ENCODE peak calls at places on chromosome 20, in five cellular contexts. One of them, this sample, is unnamed.

GRCh38 chr20:18009116-18009515 is 40.3 kb downstream of the MGME1 start:
- DNase-seq in MM.1S: no peak
- DNase-seq in mammary epithelial cell: no peak
- DNase-seq in foreskin fibroblast: no peak
- DNase-seq in psoas muscle: no peak
- DNase-seq in this sample: no peak

GRCh38 chr20:48285656-48286055 is 500.4 kb upstream of the SULF2 start:
- DNase-seq in foreskin fibroblast: no peak
- DNase-seq in MM.1S: no peak
- DNase-seq in psoas muscle: no peak
- DNase-seq in mammary epithelial cell: no peak
- DNase-seq in this sample: no peak

GRCh38 chr20:20017852-20018245 is 687 bp downstream of the NAA20 start:
- DNase-seq in mammary epithelial cell: peak; percentile 36
- DNase-seq in psoas muscle: no peak
- DNase-seq in MM.1S: peak; percentile 14
- DNase-seq in foreskin fibroblast: no peak
- DNase-seq in this sample: peak; percentile 53

GRCh38 chr20:35008411-35009342 is 53.0 kb downstream of the MYH7B start:
- DNase-seq in mammary epithelial cell: no peak
- DNase-seq in MM.1S: no peak
- DNase-seq in psoas muscle: peak; percentile 83
- DNase-seq in foreskin fibroblast: peak; percentile 42
- DNase-seq in this sample: no peak

GRCh38 chr20:59933849-59934585 is 580 bp upstream of the SYCP2 start:
- DNase-seq in MM.1S: peak; percentile 43
- DNase-seq in foreskin fibroblast: peak; percentile 63
- DNase-seq in psoas muscle: peak; percentile 84
- DNase-seq in mammary epithelial cell: peak; percentile 68
- DNase-seq in this sample: peak; percentile 70

GRCh38 chr20:32978009-32978335 is 26.3 kb downstream of the SUN5 start:
- DNase-seq in MM.1S: no peak
- DNase-seq in mammary epithelial cell: no peak
- DNase-seq in foreskin fibroblast: no peak
- DNase-seq in psoas muscle: no peak
- DNase-seq in this sample: no peak

GRCh38 chr20:16785221-16785620 is 37.1 kb downstream of the OTOR start:
- DNase-seq in MM.1S: no peak
- DNase-seq in psoas muscle: no peak
- DNase-seq in foreskin fibroblast: no peak
- DNase-seq in mammary epithelial cell: no peak
- DNase-seq in this sample: no peak

GRCh38 chr20:59822291-59823029 is 111.0 kb downstream of the SYCP2 start:
- DNase-seq in foreskin fibroblast: no peak
- DNase-seq in psoas muscle: no peak
- DNase-seq in mammary epithelial cell: no peak
- DNase-seq in MM.1S: no peak
- DNase-seq in this sample: no peak

DNA sequence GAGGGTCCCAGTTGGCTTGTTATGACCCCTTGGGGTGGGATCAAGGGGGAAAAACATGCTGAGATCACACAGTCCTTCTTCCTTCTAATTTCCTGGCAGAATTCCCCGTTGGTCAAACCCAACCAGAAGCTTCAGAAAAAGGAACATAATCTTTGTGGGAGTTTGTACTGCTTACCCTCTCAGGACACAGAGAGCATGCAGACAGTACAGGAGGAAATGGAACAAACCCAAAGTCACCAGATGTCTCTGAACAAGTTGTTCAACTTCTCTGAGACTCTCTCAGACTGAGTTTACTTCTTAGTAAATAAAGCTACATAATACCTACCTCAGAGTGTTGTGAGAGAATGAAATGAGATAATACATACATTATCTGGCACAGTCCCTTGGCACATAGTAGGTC is 181.1 kb upstream of the TSHZ2 start:
- DNase-seq in psoas muscle: no peak
- DNase-seq in MM.1S: no peak
- DNase-seq in mammary epithelial cell: no peak
- DNase-seq in foreskin fibroblast: no peak
- DNase-seq in this sample: no peak
- TF ChIP-seq CTCF in psoas muscle: no peak
- TF ChIP-seq CTCF in MM.1S: no peak
- TF ChIP-seq CTCF in mammary epithelial cell: no peak
- TF ChIP-seq CTCF in foreskin fibroblast: no peak
- TF ChIP-seq CTCF in this sample: no peak

GRCh38 chr20:50679753-50680105 is 11.6 kb downstream of the RIPOR3 start:
- DNase-seq in mammary epithelial cell: no peak
- DNase-seq in foreskin fibroblast: no peak
- DNase-seq in psoas muscle: no peak
- DNase-seq in MM.1S: no peak
- DNase-seq in this sample: no peak

GRCh38 chr20:50681359-50682064 is 9.8 kb downstream of the RIPOR3 start:
- DNase-seq in MM.1S: no peak
- DNase-seq in mammary epithelial cell: no peak
- DNase-seq in psoas muscle: no peak
- DNase-seq in foreskin fibroblast: no peak
- DNase-seq in this sample: no peak

GRCh38 chr20:50678213-50678898 is 13.0 kb downstream of the RIPOR3 start:
- DNase-seq in foreskin fibroblast: no peak
- DNase-seq in MM.1S: no peak
- DNase-seq in mammary epithelial cell: no peak
- DNase-seq in psoas muscle: no peak
- DNase-seq in this sample: no peak

GRCh38 chr20:50682065-50682464 is 9.3 kb downstream of the RIPOR3 start:
- DNase-seq in foreskin fibroblast: no peak
- DNase-seq in mammary epithelial cell: no peak
- DNase-seq in psoas muscle: no peak
- DNase-seq in MM.1S: no peak
- DNase-seq in this sample: no peak

DNA sequence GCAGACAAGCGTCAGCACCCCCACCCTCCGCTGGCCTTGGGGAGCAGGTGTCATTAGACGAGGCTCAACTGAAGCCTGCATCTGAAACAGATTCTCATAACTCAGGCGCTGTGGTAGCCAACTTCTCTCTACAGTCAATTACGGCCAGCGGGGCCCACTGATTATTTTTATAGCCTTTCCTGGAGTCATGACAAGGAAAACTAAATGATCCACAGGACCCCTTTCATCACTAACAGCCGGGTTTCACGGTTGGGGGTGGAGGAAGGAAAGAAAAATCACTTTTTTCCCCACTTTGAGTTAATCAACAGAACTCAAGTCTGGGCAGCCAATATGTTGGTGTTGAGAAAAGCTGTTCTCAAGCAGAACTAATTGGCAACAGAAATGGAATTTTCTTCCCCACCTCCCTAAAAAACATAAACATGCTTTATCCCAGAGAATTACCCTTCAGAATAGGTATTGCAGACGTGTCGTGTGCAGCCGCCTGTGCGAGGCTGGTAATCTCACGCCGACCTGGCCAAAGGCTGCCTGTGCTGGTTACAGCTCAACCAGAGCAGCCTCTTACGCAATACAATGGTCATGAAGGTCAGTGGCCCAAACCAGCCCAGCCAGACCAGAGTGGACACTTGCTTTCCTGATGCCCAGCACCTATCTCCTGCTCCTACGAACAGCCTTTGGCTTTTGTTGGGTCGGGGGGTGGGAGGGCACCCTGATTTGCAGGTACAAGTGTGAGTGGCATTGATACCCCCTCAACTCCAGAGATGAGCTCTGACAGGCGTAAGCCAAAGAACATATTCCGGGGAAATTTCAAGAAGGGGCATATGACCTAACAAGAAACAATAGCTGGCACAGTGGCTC is 11.0 kb downstream of the RIPOR3 start:
- DNase-seq in psoas muscle: peak; percentile 45
- DNase-seq in MM.1S: no peak
- DNase-seq in mammary epithelial cell: no peak
- DNase-seq in foreskin fibroblast: peak; percentile 49
- DNase-seq in this sample: no peak
- H3K4me3 ChIP-seq in psoas muscle: no peak overlapping the region
- H3K4me3 ChIP-seq in MM.1S: no peak overlapping the region
- H3K4me3 ChIP-seq in mammary epithelial cell: no peak overlapping the region
- H3K4me3 ChIP-seq in foreskin fibroblast: no peak overlapping the region
- H3K4me3 ChIP-seq in this sample: no peak overlapping the region

DNA sequence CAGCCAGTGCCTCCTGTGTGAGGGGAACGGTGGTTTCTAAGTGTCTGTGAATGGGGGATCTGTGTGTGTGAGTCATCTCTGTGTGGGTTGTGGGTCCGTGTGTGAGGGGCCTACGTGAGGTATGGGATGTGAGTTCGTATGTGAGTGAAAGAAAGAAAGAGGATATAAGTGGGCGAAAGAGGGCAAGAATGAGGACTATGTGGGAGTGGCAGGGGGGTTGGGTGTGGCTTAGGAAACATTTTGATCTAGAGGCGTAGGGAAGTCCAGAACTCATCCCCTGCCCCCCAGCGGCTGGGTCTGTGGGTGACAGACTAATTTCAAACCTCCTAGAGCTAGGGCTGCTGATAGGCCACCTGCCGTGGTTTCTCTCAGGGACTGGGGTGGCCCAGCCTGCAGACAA is 35.5 kb downstream of the DHX35 start:
- DNase-seq in mammary epithelial cell: no peak
- DNase-seq in psoas muscle: no peak
- DNase-seq in foreskin fibroblast: no peak
- DNase-seq in MM.1S: no peak
- DNase-seq in this sample: no peak
- TF ChIP-seq CTCF in mammary epithelial cell: no peak
- TF ChIP-seq CTCF in psoas muscle: no peak
- TF ChIP-seq CTCF in foreskin fibroblast: no peak
- TF ChIP-seq CTCF in MM.1S: no peak
- TF ChIP-seq CTCF in this sample: no peak

GRCh38 chr20:64079273-64080012 is at the start of gene RGS19:
- DNase-seq in mammary epithelial cell: peak; percentile 47
- DNase-seq in psoas muscle: peak; percentile 81
- DNase-seq in foreskin fibroblast: peak; percentile 62
- DNase-seq in MM.1S: peak; percentile 76
- DNase-seq in this sample: peak; percentile 56

GRCh38 chr20:64077094-64077493 is 2.2 kb downstream of the RGS19 start:
- DNase-seq in mammary epithelial cell: no peak
- DNase-seq in foreskin fibroblast: no peak
- DNase-seq in psoas muscle: no peak
- DNase-seq in MM.1S: no peak
- DNase-seq in this sample: no peak

GRCh38 chr20:64077541-64077875 is 1.8 kb downstream of the RGS19 start:
- DNase-seq in mammary epithelial cell: no peak
- DNase-seq in psoas muscle: no peak
- DNase-seq in foreskin fibroblast: no peak
- DNase-seq in MM.1S: no peak
- DNase-seq in this sample: no peak

GRCh38 chr20:64078934-64079272 is 415 bp downstream of the RGS19 start:
- DNase-seq in psoas muscle: no peak
- DNase-seq in mammary epithelial cell: no peak
- DNase-seq in MM.1S: no peak
- DNase-seq in foreskin fibroblast: no peak
- DNase-seq in this sample: no peak

GRCh38 chr20:64077876-64078551 is 1.3 kb downstream of the RGS19 start:
- DNase-seq in MM.1S: peak; percentile 46
- DNase-seq in psoas muscle: no peak
- DNase-seq in foreskin fibroblast: no peak
- DNase-seq in mammary epithelial cell: no peak
- DNase-seq in this sample: no peak
- H3K4me3 ChIP-seq in MM.1S: peak overlapping the region; percentile 94
- H3K4me3 ChIP-seq in psoas muscle: peak overlapping the region; percentile 76
- H3K4me3 ChIP-seq in foreskin fibroblast: peak overlapping the region; percentile 71
- H3K4me3 ChIP-seq in mammary epithelial cell: peak overlapping the region; percentile 88
- H3K4me3 ChIP-seq in this sample: no peak overlapping the region

This sample was measured in epithelial cell of esophagus.